ENCODE peak calls at places on chromosome 1, in five cellular contexts. B, X, S, N and A are unnamed samples.

GRCh38 chr1:168465942-168466702 is 77.7 kb downstream of the XCL2 start:
- DNase-seq in B (peak), X (no peak), S (peak), N (peak), A (peak)

GRCh38 chr1:206100226-206100780 is 16.9 kb downstream of the AVPR1B start:
- DNase-seq in B (no peak), X (no peak), S (no peak), N (no peak), A (no peak)

GRCh38 chr1:64343105-64343960 is 126.6 kb upstream of the CACHD1 start:
- DNase-seq in B (peak), X (peak), S (no peak), N (peak), A (no peak)

GRCh38 chr1:110173466-110174117 is 23.3 kb downstream of the SLC6A17 start:
- DNase-seq in B (no peak), X (no peak), S (no peak), N (no peak), A (no peak)

GRCh38 chr1:179807291-179807690 is 64.2 kb downstream of the FAM163A start:
- DNase-seq in B (no peak), X (no peak), S (no peak), N (no peak), A (no peak)

GRCh38 chr1:216314369-216315095 is 108.7 kb downstream of the USH2A start:
- DNase-seq in B (no peak), X (no peak), S (no peak), N (no peak), A (no peak)

GRCh38 chr1:68384872-68385390 is 64.8 kb downstream of the RPE65 start:
- DNase-seq in B (peak), X (no peak), S (peak), N (no peak), A (no peak)

GRCh38 chr1:36115931-36116330 is 9.1 kb downstream of the COL8A2 start:
- DNase-seq in B (peak), X (no peak), S (no peak), N (no peak), A (no peak)

GRCh38 chr1:231311696-231312095 is 26.0 kb downstream of the EXOC8 start:
- DNase-seq in B (no peak), X (no peak), S (no peak), N (no peak), A (no peak)

GRCh38 chr1:99004270-99005141 is at the start of gene PLPPR5:
- DNase-seq in B (no peak), X (no peak), S (peak), N (peak), A (no peak)

GRCh38 chr1:41404308-41404755 is 43.1 kb downstream of the FOXO6 start:
- DNase-seq in B (peak), X (peak), S (no peak), N (peak), A (no peak)

GRCh38 chr1:166905136-166905535 is 29.1 kb upstream of the TADA1 start:
- DNase-seq in B (peak), X (no peak), S (no peak), N (no peak), A (no peak)

GRCh38 chr1:200905411-200906052 is 10.8 kb downstream of the INAVA start:
- DNase-seq in B (peak), X (no peak), S (no peak), N (no peak), A (peak)

GRCh38 chr1:161486806-161487482 is 18.3 kb upstream of the FCGR2A start:
- DNase-seq in B (peak), X (peak), S (peak), N (peak), A (peak)

GRCh38 chr1:246792603-246793002 is 68.4 kb downstream of the SCCPDH start:
- DNase-seq in B (no peak), X (no peak), S (no peak), N (no peak), A (no peak)

GRCh38 chr1:240967070-240967724 is 355.2 kb upstream of the GREM2 start:
- DNase-seq in B (peak), X (no peak), S (no peak), N (peak), A (peak)

GRCh38 chr1:35555601-35556477 is 1.4 kb downstream of the KIAA0319L start:
- DNase-seq in B (peak), X (no peak), S (no peak), N (peak), A (peak)

GRCh38 chr1:52674497-52675384 is 23.4 kb downstream of the COA7 start:
- DNase-seq in B (peak), X (no peak), S (no peak), N (peak), A (no peak)

GRCh38 chr1:109084563-109085517 is 5.7 kb upstream of the TMEM167B start:
- DNase-seq in B (peak), X (no peak), S (no peak), N (no peak), A (peak)

GRCh38 chr1:3463891-3464648 is 9.6 kb downstream of the ARHGEF16 start:
- DNase-seq in B (no peak), X (no peak), S (no peak), N (no peak), A (no peak)

GRCh38 chr1:115929846-115930245 is 46.5 kb upstream of the SLC22A15 start:
- DNase-seq in B (peak), X (peak), S (peak), N (peak), A (no peak)

GRCh38 chr1:154151311-154151710 is 3.6 kb downstream of the NUP210L start:
- DNase-seq in B (no peak), X (no peak), S (no peak), N (no peak), A (no peak)

GRCh38 chr1:52424238-52424637 is 19.8 kb downstream of the PRPF38A start:
- DNase-seq in B (peak), X (no peak), S (no peak), N (no peak), A (no peak)

GRCh38 chr1:235078927-235079381 is 49.7 kb downstream of the TOMM20 start:
- DNase-seq in B (peak), X (no peak), S (no peak), N (peak), A (no peak)

GRCh38 chr1:245971711-245972085 is 535.4 kb downstream of the SMYD3 start:
- DNase-seq in B (no peak), X (no peak), S (no peak), N (no peak), A (no peak)

GRCh38 chr1:24318988-24319863 is at the start of gene GRHL3:
- DNase-seq in B (peak), X (no peak), S (no peak), N (peak), A (no peak)

GRCh38 chr1:234294109-234294845 is 79.0 kb upstream of the COA6 start:
- DNase-seq in B (no peak), X (no peak), S (no peak), N (no peak), A (no peak)

GRCh38 chr1:234373064-234373937 is at the start of gene COA6:
- DNase-seq in B (peak), X (peak), S (peak), N (peak), A (peak)

GRCh38 chr1:201793306-201793925 is 35.5 kb upstream of the IPO9 start:
- DNase-seq in B (no peak), X (no peak), S (no peak), N (no peak), A (no peak)

GRCh38 chr1:215146252-215146975 is 63.9 kb downstream of the KCNK2 start:
- DNase-seq in B (peak), X (no peak), S (no peak), N (peak), A (peak)

GRCh38 chr1:187408217-187409004 is 579.7 kb downstream of the PLA2G4A start:
- DNase-seq in B (peak), X (no peak), S (no peak), N (no peak), A (no peak)